ENCODE peak calls at places on chromosome 13, in four cellular contexts. R, S, A and I are unnamed samples.

GRCh38 chr13:22496803-22497508 is 683.8 kb upstream of the SGCG start:
- DNase-seq in R (no peak), A (no peak), S (no peak), I (no peak)

GRCh38 chr13:41411536-41411935 is 45.8 kb upstream of the RGCC start:
- DNase-seq in A (peak), S (no peak), R (peak), I (peak)

GRCh38 chr13:95660981-95661581 is 15.9 kb upstream of the DNAJC3 start:
- DNase-seq in R (peak), A (peak), S (no peak), I (peak)

GRCh38 chr13:101149735-101150380 is 266.4 kb downstream of the NALCN start:
- DNase-seq in A (peak), R (no peak), S (no peak), I (peak)

GRCh38 chr13:59250276-59250990 is 913.3 kb downstream of the DIAPH3 start:
- DNase-seq in R (no peak), A (no peak), S (no peak), I (no peak)

GRCh38 chr13:107370036-107370785 is 802.3 kb upstream of the ARGLU1 start:
- DNase-seq in A (peak), S (no peak), R (peak), I (peak)

GRCh38 chr13:95233026-95233635 is 68.1 kb downstream of the ABCC4 start:
- DNase-seq in R (no peak), S (no peak), A (peak), I (peak)

GRCh38 chr13:51277943-51278342 is 55.7 kb downstream of the FAM124A start:
- DNase-seq in R (no peak), A (no peak), S (no peak), I (no peak)

GRCh38 chr13:59442946-59443345 is 720.8 kb downstream of the DIAPH3 start:
- DNase-seq in A (no peak), S (no peak), R (no peak), I (peak)

GRCh38 chr13:35475131-35475959 is 1.1 kb downstream of the MAB21L1 start:
- DNase-seq in A (peak), S (peak), R (peak), I (peak)

GRCh38 chr13:112783135-112783945 is 93.5 kb downstream of the ATP11A start:
- DNase-seq in A (peak), S (no peak), R (no peak), I (peak)

GRCh38 chr13:30832845-30833332 is 73.2 kb upstream of the MEDAG start:
- DNase-seq in R (peak), S (peak), A (no peak), I (no peak)

GRCh38 chr13:110062077-110062776 is 244.7 kb downstream of the COL4A1 start:
- DNase-seq in A (peak), S (no peak), R (peak), I (no peak)

GRCh38 chr13:102679449-102680132 is 15.3 kb downstream of the METTL21C start:
- DNase-seq in A (no peak), S (no peak), R (no peak), I (no peak)

GRCh38 chr13:40190656-40191100 is 475.8 kb downstream of the FOXO1 start:
- DNase-seq in R (peak), S (peak), A (peak), I (peak)

GRCh38 chr13:97226013-97226412 is 3.9 kb downstream of the MBNL2 start:
- DNase-seq in S (no peak), R (no peak), A (no peak), I (no peak)

GRCh38 chr13:77168232-77168631 is 141.3 kb upstream of the FBXL3 start:
- DNase-seq in R (no peak), A (no peak), S (no peak), I (no peak)

GRCh38 chr13:28568286-28568685 is 73.4 kb upstream of the FLT1 start:
- DNase-seq in R (no peak), S (no peak), A (peak), I (no peak)

GRCh38 chr13:24984134-24984533 is 111.8 kb upstream of the PABPC3 start:
- DNase-seq in S (no peak), A (no peak), R (peak), I (no peak)

GRCh38 chr13:60482012-60482411 is 85.0 kb downstream of the TDRD3 start:
- DNase-seq in S (no peak), R (no peak), A (peak), I (no peak)

GRCh38 chr13:33918199-33918932 is 100.4 kb downstream of the RFC3 start:
- DNase-seq in R (peak), S (no peak), A (peak), I (peak)

GRCh38 chr13:52085416-52085815 is 43.5 kb downstream of the NEK5 start:
- DNase-seq in S (no peak), A (peak), R (peak), I (peak)

GRCh38 chr13:98922306-98922705 is 55.6 kb downstream of the DOCK9 start:
- DNase-seq in S (no peak), A (no peak), R (no peak), I (no peak)

GRCh38 chr13:98542568-98543379 is 34.1 kb downstream of the STK24 start:
- DNase-seq in R (no peak), A (peak), S (peak), I (peak)

GRCh38 chr13:102708991-102709390 is 14.1 kb upstream of the METTL21C start:
- DNase-seq in S (no peak), A (no peak), R (peak), I (no peak)

GRCh38 chr13:80132741-80133601 is 208.0 kb downstream of the SPRY2 start:
- DNase-seq in S (no peak), R (peak), A (peak), I (peak)

GRCh38 chr13:104949840-104950805 is 1585.3 kb downstream of the EFNB2 start:
- DNase-seq in S (no peak), A (peak), R (peak), I (no peak)

GRCh38 chr13:106432636-106433035 is 102.8 kb downstream of the EFNB2 start:
- DNase-seq in R (peak), A (peak), S (no peak), I (no peak)

GRCh38 chr13:21668665-21669599 is 1.9 kb upstream of the FGF9 start:
- DNase-seq in R (peak), A (peak), S (peak), I (no peak)

GRCh38 chr13:25864116-25864515 is 187.7 kb downstream of the SHISA2 start:
- DNase-seq in A (no peak), R (no peak), S (no peak), I (no peak)

GRCh38 chr13:98504371-98504963 is 72.4 kb downstream of the STK24 start:
- DNase-seq in A (no peak), S (peak), R (no peak), I (no peak)

GRCh38 chr13:104431895-104432294 is 1365.7 kb upstream of the SLC10A2 start:
- DNase-seq in R (no peak), S (no peak), A (no peak), I (no peak)

GRCh38 chr13:86282450-86282849 is 483.2 kb upstream of the SLITRK6 start:
- DNase-seq in A (no peak), R (peak), S (no peak), I (no peak)

GRCh38 chr13:98530236-98530635 is 46.7 kb downstream of the STK24 start:
- DNase-seq in R (no peak), S (no peak), A (no peak), I (no peak)

GRCh38 chr13:31032574-31033095 is 100.2 kb downstream of the TEX26 start:
- DNase-seq in S (no peak), A (no peak), R (peak), I (no peak)